ENCODE peak calls at places on chromosome 12, in seven cellular contexts. B is transverse colon, K is stomach, P is sigmoid colon, J is HCT116, R is prostate gland, G is upper lobe of left lung. A is an unnamed sample.

GRCh38 chr12:79732647-79733046 is 41.9 kb upstream of the PAWR start:
- DNase-seq in B (no peak), K (no peak), P (no peak), J (no peak), R (no peak), G (no peak), A (no peak)

GRCh38 chr12:107461222-107461980 is 224.2 kb upstream of the PWP1 start:
- DNase-seq in B (no peak), K (no peak), P (no peak), J (no peak), R (no peak), G (no peak), A (no peak)

GRCh38 chr12:58099476-58099875 is 158.1 kb downstream of the ATP23 start:
- DNase-seq in B (no peak), K (no peak), P (no peak), J (no peak), R (no peak), G (no peak), A (no peak)

GRCh38 chr12:94277426-94278000 is 129.1 kb downstream of the PLXNC1 start:
- DNase-seq in B (no peak), K (no peak), P (no peak), J (no peak), R (no peak), G (no peak), A (no peak)

GRCh38 chr12:105862163-105862821 is 276.5 kb downstream of the NUAK1 start:
- DNase-seq in B (no peak), K (no peak), P (no peak), J (no peak), R (no peak), G (no peak), A (no peak)

GRCh38 chr12:54397157-54397556 is 12.6 kb upstream of the ZNF385A start:
- DNase-seq in B (no peak), K (no peak), P (no peak), J (no peak), R (no peak), G (no peak), A (no peak)

GRCh38 chr12:46395308-46395707 is 22.7 kb upstream of the SLC38A2 start:
- DNase-seq in B (no peak), K (no peak), P (no peak), J (no peak), R (no peak), G (no peak), A (no peak)

GRCh38 chr12:38056701-38057689 is 259.6 kb upstream of the ALG10B start:
- DNase-seq in B (no peak), K (no peak), P (no peak), J (no peak), R (no peak), G (no peak), A (no peak)

GRCh38 chr12:12482150-12482761 is 80.4 kb downstream of the DUSP16 start:
- DNase-seq in B (no peak), K (no peak), P (no peak), J (no peak), R (no peak), G (no peak), A (no peak)

GRCh38 chr12:105085537-105085936 is 1.3 kb upstream of the ALDH1L2 start:
- DNase-seq in B (no peak), K (no peak), P (no peak), J (no peak), R (no peak), G (no peak), A (no peak)

GRCh38 chr12:113439606-113440030 is 17.4 kb downstream of the SDSL start:
- DNase-seq in B (no peak), K (peak; percentile 39), P (no peak), J (no peak), R (no peak), G (no peak), A (no peak)

GRCh38 chr12:116002890-116003536 is 274.5 kb downstream of the MED13L start:
- DNase-seq in B (no peak), K (no peak), P (no peak), J (no peak), R (no peak), G (no peak), A (no peak)

GRCh38 chr12:28129031-28129430 is 61.2 kb upstream of the CCDC91 start:
- DNase-seq in B (no peak), K (no peak), P (no peak), J (no peak), R (no peak), G (no peak), A (no peak)

GRCh38 chr12:905273-906076 is 44.0 kb downstream of the RAD52 start:
- DNase-seq in B (no peak), K (no peak), P (no peak), J (no peak), R (no peak), G (no peak), A (no peak)

GRCh38 chr12:8914716-8915526 is 612 bp downstream of the PHC1 start:
- DNase-seq in B (peak; percentile 62), K (peak; percentile 49), P (peak; percentile 77), J (no peak), R (peak; percentile 53), G (peak; percentile 62), A (no peak)

DNA sequence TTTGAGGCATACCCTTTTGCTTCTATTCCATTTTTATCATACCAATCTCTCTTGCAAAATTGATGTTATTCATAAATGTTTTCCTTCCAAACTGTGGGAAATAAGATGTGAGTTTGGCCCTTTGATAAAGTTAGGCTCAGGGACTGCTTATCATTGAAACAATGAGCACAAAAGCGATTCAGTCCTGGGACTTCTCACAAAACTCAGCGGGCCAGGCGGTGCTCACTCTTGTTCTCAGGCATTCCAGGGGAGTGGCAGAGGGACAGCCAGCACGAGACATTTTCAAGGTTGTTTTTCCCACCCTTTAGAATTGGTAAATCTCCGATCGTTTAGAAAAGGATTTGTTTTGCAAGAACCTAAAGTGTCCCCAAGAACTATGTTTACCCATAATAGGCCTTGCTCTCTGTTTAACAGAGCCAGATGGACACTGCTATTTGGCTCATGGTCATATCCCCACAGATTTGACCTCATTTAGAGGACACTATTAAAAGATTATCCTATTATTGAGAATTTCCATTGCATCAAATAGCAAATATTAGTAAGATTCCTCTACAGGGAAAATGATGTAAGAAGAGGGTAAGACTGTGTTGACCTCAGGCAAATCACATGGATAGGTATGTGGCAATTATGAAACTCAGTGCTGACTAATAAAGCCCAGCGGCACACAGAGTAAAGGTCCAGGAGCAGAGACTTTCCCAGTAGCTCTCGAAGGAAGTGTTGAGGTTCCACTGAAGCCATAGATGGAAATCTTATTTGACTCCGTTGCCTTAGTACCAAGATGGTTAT is 102.7 kb upstream of the USP44 start:
- DNase-seq in B (no peak), K (no peak), P (no peak), J (peak; percentile 13), R (no peak), G (peak; percentile 31), A (no peak)
- TF ChIP-seq POLR2A in B (no peak), K (no peak), P (no peak), J (no peak), R (no peak), G (no peak), A (no peak)

DNA sequence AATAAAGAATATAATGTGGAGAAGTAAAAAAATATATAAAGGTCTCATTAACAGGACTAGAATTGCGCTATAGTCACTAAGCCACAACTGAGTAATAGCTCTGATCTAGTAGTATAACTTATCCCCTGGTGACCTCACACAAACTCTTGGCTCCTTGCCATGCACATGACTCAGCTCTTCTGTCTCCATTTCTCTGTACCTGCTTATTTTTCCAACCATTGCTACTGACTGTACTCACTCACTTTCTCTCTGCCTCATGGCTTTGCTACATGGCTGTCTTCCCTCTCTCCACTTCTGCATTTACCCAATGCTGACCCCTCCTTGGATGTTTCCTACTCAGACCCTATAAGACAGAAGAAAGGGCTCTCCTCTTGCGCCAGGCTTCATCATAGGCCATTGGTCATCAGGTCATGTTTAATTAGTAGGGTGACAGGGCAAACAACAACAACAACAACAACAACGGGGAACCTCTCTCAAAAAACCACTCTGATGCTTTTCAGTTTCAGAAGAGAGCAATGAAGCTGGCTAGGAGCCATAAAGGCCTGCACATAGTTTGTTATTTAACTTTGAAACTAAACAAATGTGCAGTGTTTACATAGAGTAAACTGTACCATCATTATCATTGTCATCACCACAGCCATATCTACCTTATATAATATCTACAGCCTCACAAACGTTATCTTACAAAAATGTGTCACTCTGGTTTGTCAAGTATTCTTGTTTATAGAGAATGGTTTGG is 25.6 kb upstream of the KRAS start:
- DNase-seq in B (peak; percentile 72), K (peak; percentile 68), P (peak; percentile 74), J (peak; percentile 42), R (peak; percentile 16), G (peak; percentile 41), A (no peak)
- TF ChIP-seq POLR2AphosphoS5 in B (no peak), K (no peak), P (no peak), J (no peak), R (no peak), G (no peak), A (peak; percentile 29)

DNA sequence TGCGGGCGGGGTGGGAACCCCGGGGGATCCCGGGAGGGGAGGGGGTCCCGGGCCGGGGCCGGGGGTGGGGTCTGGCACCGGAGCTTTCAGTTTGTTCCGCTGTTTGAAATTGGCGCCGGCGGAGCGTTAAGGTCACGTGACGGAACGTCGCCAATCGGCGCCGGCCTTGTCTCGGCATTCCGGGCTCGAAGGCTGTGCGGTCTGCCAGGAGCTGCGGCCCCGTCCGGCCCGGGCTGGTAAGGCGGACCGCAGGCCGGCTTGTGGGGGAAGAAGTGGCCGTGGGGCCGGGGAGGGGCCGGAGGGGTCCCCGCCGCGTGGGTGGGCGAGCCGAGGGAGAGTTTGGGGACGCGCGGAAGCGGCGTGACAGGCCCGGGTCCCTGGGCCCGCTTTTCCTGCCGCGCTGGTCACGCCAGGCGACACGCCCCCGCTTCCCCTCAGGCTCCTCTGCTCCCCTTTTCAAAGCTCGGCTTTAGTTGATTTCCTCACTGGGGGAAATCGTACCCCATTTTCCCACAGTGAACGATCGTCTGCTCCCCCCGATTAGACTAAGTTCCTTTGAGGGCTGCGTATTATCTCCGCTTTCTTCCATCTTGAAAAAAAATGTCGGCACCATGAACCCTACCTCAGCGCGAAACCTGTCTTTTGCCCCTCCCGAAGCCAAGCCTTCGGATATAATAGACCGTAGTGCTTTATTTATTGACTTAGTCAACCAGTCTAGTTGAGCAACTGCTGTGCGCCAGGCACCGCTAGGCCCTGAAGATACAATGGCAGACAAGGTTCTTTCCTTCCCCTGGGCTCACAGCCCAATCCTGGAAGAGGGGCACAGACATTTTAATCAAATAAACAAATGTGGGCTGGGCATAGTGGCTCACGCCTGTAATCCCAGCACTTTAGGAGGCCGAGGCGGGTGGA is at the start of the genes FOXM1 and RHNO1:
- DNase-seq in B (peak; percentile 93), K (peak; percentile 93), P (peak; percentile 95), J (peak; percentile 60), R (peak; percentile 92), G (peak; percentile 92), A (peak; percentile 98)
- TF ChIP-seq CTCF in B (no peak), K (no peak), P (no peak), J (no peak), R (no peak), G (peak; percentile 5), A (peak; percentile 20)

DNA sequence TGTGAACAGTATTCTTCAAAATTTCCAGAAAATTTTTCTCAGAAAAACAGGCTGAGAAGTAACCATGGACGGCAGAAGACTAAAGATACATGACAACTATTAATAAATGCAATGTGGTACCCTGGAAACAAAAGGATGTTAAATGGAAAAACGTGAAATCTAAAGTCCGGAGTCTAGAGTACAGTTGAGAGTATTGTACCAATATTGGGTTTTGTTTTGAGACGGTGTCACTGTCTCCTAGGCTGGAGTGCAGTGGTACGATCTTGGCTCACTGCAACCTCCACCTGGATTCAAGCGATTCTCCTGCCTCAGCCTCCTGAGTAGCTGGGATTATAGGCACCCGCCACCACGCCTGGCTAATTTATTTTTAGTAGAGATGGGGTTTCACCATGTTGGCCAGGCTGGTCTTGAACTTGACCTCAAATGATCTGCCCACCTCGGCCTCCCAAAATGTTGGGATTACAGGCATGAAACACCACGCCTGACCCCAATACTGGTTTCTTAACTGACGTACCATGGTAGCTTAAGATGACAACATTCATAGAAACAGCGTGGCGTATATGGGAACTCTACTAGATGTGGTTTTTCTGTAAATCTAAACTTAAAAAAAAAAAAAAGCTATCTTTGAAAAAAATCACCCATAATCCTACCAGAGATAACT is 16.8 kb upstream of the TDG start:
- DNase-seq in B (no peak), K (no peak), P (no peak), J (no peak), R (no peak), G (no peak), A (no peak)
- TF ChIP-seq POLR2A in B (no peak), K (no peak), P (no peak), J (no peak), R (no peak), G (no peak), A (no peak)

A was measured in esophagus muscularis mucosa.